ENCODE peak calls at places on chromosome 19, in four cellular contexts. L is CD8-positive, alpha-beta memory T cell; H is lower leg skin; J is ovary. U is an unnamed sample.

GRCh38 chr19:1409204-1410005 is 2.0 kb downstream of the DAZAP1 start:
- DNase-seq in J (no peak), L (no peak), H (no peak), U (no peak)

GRCh38 chr19:40219721-40220276 is 1.6 kb upstream of the TTC9B start:
- DNase-seq in H (no peak), J (no peak), L (no peak), U (peak; percentile 57)

GRCh38 chr19:47895165-47895782 is 9.2 kb upstream of the SULT2A1 start:
- DNase-seq in J (no peak), H (no peak), L (no peak), U (no peak)

GRCh38 chr19:55642153-55643002 is 1.1 kb upstream of the ZNF581 start:
- DNase-seq in J (peak; percentile 39), H (no peak), L (no peak), U (no peak)

GRCh38 chr19:18496167-18496979 is 25.5 kb downstream of the ELL start:
- DNase-seq in L (peak; percentile 79), J (no peak), H (no peak), U (no peak)

GRCh38 chr19:7662657-7663056 is 6.2 kb upstream of the RETN start:
- DNase-seq in L (no peak), H (no peak), J (no peak), U (no peak)

GRCh38 chr19:6677924-6678689 is 8.1 kb upstream of the TNFSF14 start:
- DNase-seq in J (no peak), L (peak; percentile 41), H (no peak), U (no peak)

GRCh38 chr19:34926685-34927375 is at the start of gene ZNF30:
- DNase-seq in H (peak; percentile 97), J (peak; percentile 87), L (peak; percentile 61), U (peak; percentile 88)

GRCh38 chr19:56403764-56404704 is at the start of gene ZNF583:
- DNase-seq in J (peak; percentile 97), L (peak; percentile 87), H (peak; percentile 98), U (peak; percentile 87)

GRCh38 chr19:1862424-1863307 is 713 bp downstream of the KLF16 start:
- DNase-seq in L (peak; percentile 54), H (peak; percentile 87), J (no peak), U (no peak)

GRCh38 chr19:11921852-11922495 is 2.9 kb upstream of the ZNF700 start:
- DNase-seq in L (no peak), H (no peak), J (peak; percentile 43), U (no peak)

GRCh38 chr19:11168568-11168967 is 13.0 kb upstream of the SPC24 start:
- DNase-seq in L (no peak), H (no peak), J (no peak), U (no peak)

GRCh38 chr19:14004619-14005380 is 1.3 kb downstream of the RFX1 start:
- DNase-seq in L (no peak), H (peak; percentile 94), J (no peak), U (no peak)

GRCh38 chr19:58279925-58280316 is 1.2 kb downstream of the ZNF8 start:
- DNase-seq in H (no peak), L (no peak), J (no peak), U (no peak)
- H3K4me3 ChIP-seq in H (no peak overlapping the region), L (peak overlapping the region; percentile 97), J (peak overlapping the region; percentile 76), U (peak overlapping the region; percentile 93)

DNA sequence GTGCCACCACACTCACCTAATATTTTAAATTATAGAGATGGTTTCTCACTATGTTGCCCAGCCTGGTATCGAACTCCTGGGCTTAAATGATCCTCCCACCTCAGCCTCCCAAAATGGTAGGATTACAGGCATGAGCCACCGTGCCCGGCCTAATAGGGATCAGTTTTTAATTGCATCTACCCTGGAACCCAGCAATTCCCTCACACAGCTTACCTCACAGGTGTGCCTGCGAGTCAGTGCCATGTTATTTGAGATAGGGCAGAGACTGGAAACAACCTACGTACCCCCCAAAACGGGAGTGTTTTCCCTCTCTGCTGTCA is 14.3 kb downstream of the MAP2K2 start:
- DNase-seq in H (no peak), L (no peak), J (no peak), U (no peak)
- H3K4me3 ChIP-seq in H (no peak overlapping the region), L (peak overlapping the region; percentile 8), J (no peak overlapping the region), U (no peak overlapping the region)

GRCh38 chr19:38266070-38266469 is 1.7 kb downstream of the SPINT2 start:
- DNase-seq in H (no peak), J (no peak), L (no peak), U (peak; percentile 89)

GRCh38 chr19:38265213-38265861 is 964 bp downstream of the SPINT2 start:
- DNase-seq in L (no peak), H (no peak), J (no peak), U (no peak)

GRCh38 chr19:38268539-38268938 is 4.2 kb downstream of the SPINT2 start:
- DNase-seq in H (no peak), J (no peak), L (no peak), U (no peak)

GRCh38 chr19:38267780-38268430 is 3.5 kb downstream of the SPINT2 start:
- DNase-seq in J (no peak), L (no peak), H (no peak), U (no peak)

GRCh38 chr19:38266981-38267597 is 2.7 kb downstream of the SPINT2 start:
- DNase-seq in L (no peak), J (no peak), H (no peak), U (no peak)
- H3K4me3 ChIP-seq in L (no peak overlapping the region), J (no peak overlapping the region), H (no peak overlapping the region), U (no peak overlapping the region)

DNA sequence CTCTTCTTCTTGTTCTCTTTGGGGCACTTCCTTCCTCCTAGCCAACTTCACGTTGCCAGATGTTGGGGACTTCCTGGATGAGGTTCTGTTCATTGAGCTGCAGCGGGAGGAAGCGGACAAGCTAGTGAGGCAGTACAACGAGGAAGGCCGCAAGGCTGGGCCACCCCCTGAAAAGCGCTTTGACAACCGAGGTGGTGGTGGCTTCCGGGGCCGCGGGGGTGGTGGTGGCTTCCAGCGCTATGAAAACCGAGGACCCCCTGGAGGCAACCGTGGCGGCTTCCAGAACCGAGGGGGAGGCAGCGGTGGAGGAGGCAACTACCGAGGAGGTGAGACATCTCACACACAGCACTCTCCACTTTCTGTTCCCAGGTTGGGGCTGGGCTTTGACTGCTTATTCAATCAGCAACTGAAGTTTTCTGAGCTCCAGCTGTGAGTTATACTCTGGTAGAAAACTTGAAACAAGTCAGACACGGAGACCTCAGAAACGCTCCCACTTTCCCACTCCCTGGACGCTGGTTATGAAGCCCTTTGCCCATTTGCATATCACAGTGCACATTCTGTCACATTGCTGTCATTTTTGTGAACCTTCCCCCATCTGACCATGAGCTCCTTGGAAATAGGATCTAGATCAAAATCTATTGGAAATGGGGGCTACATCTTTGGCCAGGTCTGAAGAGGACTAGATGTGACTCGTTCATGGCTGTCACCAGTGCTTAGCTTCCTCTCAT is 7.2 kb upstream of the CCDC97 start:
- DNase-seq in J (no peak), H (no peak), L (peak; percentile 67), U (no peak)
- H3K4me3 ChIP-seq in J (no peak overlapping the region), H (no peak overlapping the region), L (peak overlapping the region; percentile 27), U (no peak overlapping the region)

DNA sequence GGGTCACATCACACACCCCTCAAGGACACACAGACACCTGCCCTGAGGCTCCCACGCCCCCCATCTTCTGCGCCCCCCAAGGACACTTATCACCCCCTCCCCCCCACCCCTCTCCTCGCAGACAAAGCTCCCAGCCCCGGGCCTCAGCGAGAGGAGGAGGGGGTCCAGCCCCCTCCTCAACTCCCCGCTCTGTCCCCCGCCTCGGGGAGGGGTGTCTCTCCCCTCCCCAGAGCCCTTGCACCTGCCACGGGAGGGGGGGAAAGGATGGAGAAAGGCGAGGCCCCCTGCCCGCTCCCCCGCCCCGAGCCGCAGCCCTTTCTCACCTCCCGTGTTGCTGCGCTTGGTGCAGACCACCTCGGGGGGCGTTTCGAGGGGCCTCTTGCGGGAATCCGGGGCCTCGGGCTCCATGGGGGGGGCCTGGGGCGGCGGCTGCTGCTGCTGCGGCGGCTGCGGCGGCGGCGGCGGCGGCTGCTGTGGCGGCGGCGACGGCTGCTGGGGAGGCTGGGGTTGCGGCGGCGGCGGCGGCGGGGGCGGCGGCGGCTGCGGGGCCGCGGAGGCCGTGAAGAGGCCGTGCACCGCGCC is 630 bp downstream of the NOVA2 start:
- DNase-seq in H (no peak), J (no peak), L (no peak), U (no peak)
- H3K4me3 ChIP-seq in H (no peak overlapping the region), J (no peak overlapping the region), L (no peak overlapping the region), U (no peak overlapping the region)

GRCh38 chr19:10105241-10106099 is 692 bp upstream of the PPAN start:
- DNase-seq in J (no peak), H (no peak), L (peak; percentile 72), U (no peak)
- H3K4me3 ChIP-seq in J (no peak overlapping the region), H (no peak overlapping the region), L (peak overlapping the region; percentile 32), U (peak overlapping the region; percentile 96)

GRCh38 chr19:409006-409514 is at the start of gene C2CD4C:
- DNase-seq in J (no peak), H (peak; percentile 82), L (no peak), U (no peak)
- H3K4me3 ChIP-seq in J (peak within 1 kb of the TSS; percentile 41), H (peak within 1 kb of the TSS; percentile 6), L (peak within 1 kb of the TSS; percentile 15), U (peak within 1 kb of the TSS; percentile 46)

DNA sequence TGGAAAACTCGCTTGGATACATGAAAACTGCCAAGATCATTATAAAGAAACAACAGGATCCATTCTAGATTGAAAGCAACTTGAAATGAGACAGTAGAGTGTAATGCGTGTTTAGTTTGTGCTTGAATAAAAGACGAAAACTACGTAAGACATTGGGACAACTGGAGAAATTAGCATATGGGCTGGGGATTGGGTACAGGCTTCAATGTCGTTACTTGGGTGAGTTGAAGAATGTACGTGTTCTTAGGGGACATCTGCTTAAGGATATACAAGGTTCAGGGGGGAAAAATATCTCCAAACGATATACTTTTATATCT is 471 bp upstream of the ERVK3-1 start:
- DNase-seq in J (no peak), L (no peak), H (no peak), U (no peak)
- H3K4me3 ChIP-seq in J (peak overlapping the region; percentile 89), L (peak overlapping the region; percentile 91), H (no peak overlapping the region), U (peak overlapping the region; percentile 80)